ENCODE peak calls at places on chromosomes 5 and 9, in six cellular contexts. L, J, K, Z, D and M are unnamed samples.

GRCh38 chr5:34552129-34552528 is 104.0 kb upstream of the RAI14 start:
- DNase-seq in Z (no peak), J (no peak), K (no peak), L (peak), D (no peak), M (no peak)

GRCh38 chr9:92671323-92671722 is 1.4 kb upstream of the IPPK start:
- DNase-seq in Z (no peak), L (peak), K (peak), J (peak), D (no peak), M (peak)

GRCh38 chr5:74206571-74207550 is 433.7 kb downstream of the ENC1 start:
- DNase-seq in J (peak), D (no peak), K (peak), L (peak), Z (no peak), M (no peak)

GRCh38 chr5:126614189-126614588 is 13.4 kb downstream of the PHAX start:
- DNase-seq in Z (no peak), J (no peak), K (no peak), D (no peak), L (no peak), M (no peak)

GRCh38 chr5:84028093-84028492 is 307.4 kb upstream of the HAPLN1 start:
- DNase-seq in J (no peak), Z (no peak), L (peak), K (peak), D (no peak), M (no peak)

GRCh38 chr5:179344301-179345178 is 721 bp downstream of the ADAMTS2 start:
- DNase-seq in Z (no peak), D (peak), J (no peak), L (peak), K (no peak), M (peak)

GRCh38 chr9:134570726-134571325 is 70.8 kb upstream of the COL5A1 start:
- DNase-seq in D (no peak), K (no peak), Z (peak), L (no peak), J (peak), M (no peak)

GRCh38 chr5:176732306-176732705 is 78.1 kb upstream of the UNC5A start:
- DNase-seq in Z (no peak), K (no peak), L (no peak), D (no peak), J (no peak), M (no peak)

GRCh38 chr5:39517800-39518199 is 93.0 kb upstream of the DAB2 start:
- DNase-seq in L (peak), J (peak), K (peak), D (no peak), Z (no peak), M (no peak)

GRCh38 chr5:28402590-28403301 is 1364.4 kb upstream of the CDH9 start:
- DNase-seq in K (no peak), Z (no peak), D (peak), L (no peak), J (no peak), M (no peak)

GRCh38 chr5:123035950-123036390 is 555 bp downstream of the PPIC start:
- DNase-seq in J (no peak), L (peak), Z (no peak), K (peak), D (peak), M (peak)

GRCh38 chr9:31388660-31389059 is 995.8 kb upstream of the ACO1 start:
- DNase-seq in K (no peak), J (no peak), L (no peak), Z (no peak), D (no peak), M (no peak)

GRCh38 chr5:169299146-169299545 is 1.8 kb downstream of the SLIT3 start:
- DNase-seq in K (no peak), J (no peak), D (no peak), L (peak), Z (no peak), M (no peak)

GRCh38 chr9:93665566-93666278 is 89.3 kb downstream of the PHF2 start:
- DNase-seq in D (no peak), L (no peak), Z (peak), K (no peak), J (no peak), M (no peak)

GRCh38 chr5:77133061-77133758 is 46.1 kb upstream of the ZBED3 start:
- DNase-seq in Z (no peak), L (peak), J (peak), D (no peak), K (peak), M (no peak)

GRCh38 chr9:99062549-99062948 is 42.4 kb upstream of the TGFBR1 start:
- DNase-seq in L (no peak), K (no peak), J (no peak), D (no peak), Z (no peak), M (no peak)

GRCh38 chr9:87831159-87831558 is 51.5 kb upstream of the SPATA31E1 start:
- DNase-seq in D (no peak), K (no peak), L (no peak), Z (no peak), J (no peak), M (no peak)

GRCh38 chr9:94920439-94920951 is 194.0 kb downstream of the AOPEP start:
- DNase-seq in J (peak), D (no peak), K (peak), L (peak), Z (no peak), M (no peak)